ENCODE peak calls at places on chromosomes 13 and 19, in six cellular contexts. D is progenitor cell of endocrine pancreas, I is NB4, F is AG09319, U is nephron progenitor cell, A is AG09309. T is an unnamed sample.

GRCh38 chr19:52190679-52191293 is 934 bp downstream of the PPP2R1A start:
- DNase-seq in D (no peak), I (no peak), F (no peak), U (peak; percentile 25), A (no peak), T (no peak)

GRCh38 chr13:52161193-52161646 is 1.8 kb upstream of the NEK3 start:
- DNase-seq in D (no peak), I (no peak), F (no peak), U (no peak), A (no peak), T (no peak)

GRCh38 chr19:16791942-16792341 is 37.3 kb upstream of the SIN3B start:
- DNase-seq in D (no peak), I (peak; percentile 34), F (no peak), U (no peak), A (no peak), T (no peak)

GRCh38 chr19:5990289-5990797 is 12.4 kb upstream of the RANBP3 start:
- DNase-seq in D (no peak), I (no peak), F (no peak), U (no peak), A (no peak), T (no peak)

GRCh38 chr13:39888865-39889810 is 233.7 kb downstream of the COG6 start:
- DNase-seq in D (no peak), I (no peak), F (no peak), U (no peak), A (no peak), T (no peak)

GRCh38 chr19:47258895-47259555 is 2.7 kb downstream of the CCDC9 start:
- DNase-seq in D (no peak), I (no peak), F (no peak), U (no peak), A (no peak), T (no peak)

GRCh38 chr19:38721977-38722773 is 22.1 kb downstream of the CAPN12 start:
- DNase-seq in D (peak; percentile 55), I (no peak), F (no peak), U (no peak), A (no peak), T (no peak)

GRCh38 chr19:14480695-14481069 is 5.5 kb upstream of the PTGER1 start:
- DNase-seq in D (no peak), I (no peak), F (no peak), U (no peak), A (no peak), T (no peak)

GRCh38 chr13:98041081-98041820 is 87.8 kb downstream of the IPO5 start:
- DNase-seq in D (no peak), I (no peak), F (no peak), U (no peak), A (no peak), T (no peak)

GRCh38 chr19:35846038-35846668 is 6.2 kb downstream of the NPHS1 start:
- DNase-seq in D (no peak), I (no peak), F (no peak), U (no peak), A (no peak), T (no peak)

GRCh38 chr19:29806098-29806866 is 5.5 kb upstream of the CCNE1 start:
- DNase-seq in D (no peak), I (peak; percentile 26), F (peak; percentile 31), U (no peak), A (no peak), T (no peak)

GRCh38 chr13:27280841-27281240 is 10.2 kb downstream of the RASL11A start:
- DNase-seq in D (no peak), I (no peak), F (no peak), U (no peak), A (no peak), T (no peak)

GRCh38 chr13:27281420-27281819 is 10.8 kb downstream of the RASL11A start:
- DNase-seq in D (no peak), I (peak; percentile 39), F (no peak), U (no peak), A (no peak), T (no peak)

GRCh38 chr13:27288397-27288796 is 17.8 kb downstream of the RASL11A start:
- DNase-seq in D (no peak), I (no peak), F (no peak), U (no peak), A (no peak), T (no peak)

GRCh38 chr13:27280009-27280646 is 9.5 kb downstream of the RASL11A start:
- DNase-seq in D (no peak), I (peak; percentile 81), F (no peak), U (no peak), A (no peak), T (no peak)

DNA sequence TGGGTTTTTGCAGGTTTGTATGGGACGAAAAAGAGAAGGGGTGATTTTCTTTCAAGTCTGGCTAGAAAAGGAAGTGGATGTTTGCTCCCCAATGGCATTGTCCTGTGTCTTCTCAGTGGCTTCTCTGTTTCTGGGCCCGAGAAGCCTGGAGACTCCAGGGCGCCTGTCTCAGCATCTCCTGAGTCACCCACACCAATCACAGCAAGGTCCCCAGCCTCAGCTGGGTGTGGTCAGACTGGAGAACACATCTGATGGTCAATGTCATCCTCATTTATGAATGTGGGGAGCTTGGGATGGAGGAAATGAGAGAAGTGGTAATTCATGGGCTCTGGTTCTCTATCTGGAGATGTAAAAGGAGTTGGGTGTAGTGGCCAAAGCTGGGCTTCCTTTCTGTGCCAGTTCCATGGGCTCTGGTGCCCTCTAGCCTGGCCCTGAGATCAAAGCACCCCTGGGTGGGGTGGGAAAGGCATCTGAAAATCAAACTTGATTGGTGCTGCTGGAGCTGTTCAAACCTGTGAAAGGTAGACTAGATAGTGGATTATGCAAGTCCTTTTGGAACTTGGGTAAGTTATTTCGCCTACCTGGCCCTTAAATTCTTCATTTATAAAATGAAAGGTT is 13.4 kb downstream of the RASL11A start:
- DNase-seq in D (no peak), I (peak; percentile 61), F (no peak), U (no peak), A (no peak), T (no peak)
- TF ChIP-seq CTCF in D (no peak), I (peak; percentile 60), F (peak; percentile 68), U (no peak), A (peak; percentile 58), T (peak; percentile 49)

GRCh38 chr13:110320645-110321044 is 13.6 kb downstream of the COL4A2 start:
- DNase-seq in D (no peak), I (no peak), F (no peak), U (no peak), A (no peak), T (no peak)

GRCh38 chr13:110322126-110322827 is 15.2 kb downstream of the COL4A2 start:
- DNase-seq in D (no peak), I (no peak), F (no peak), U (no peak), A (no peak), T (no peak)

GRCh38 chr13:110323986-110324749 is 17.1 kb downstream of the COL4A2 start:
- DNase-seq in D (no peak), I (no peak), F (no peak), U (no peak), A (no peak), T (no peak)

GRCh38 chr13:110322828-110323171 is 15.7 kb downstream of the COL4A2 start:
- DNase-seq in D (no peak), I (no peak), F (no peak), U (no peak), A (no peak), T (no peak)

DNA sequence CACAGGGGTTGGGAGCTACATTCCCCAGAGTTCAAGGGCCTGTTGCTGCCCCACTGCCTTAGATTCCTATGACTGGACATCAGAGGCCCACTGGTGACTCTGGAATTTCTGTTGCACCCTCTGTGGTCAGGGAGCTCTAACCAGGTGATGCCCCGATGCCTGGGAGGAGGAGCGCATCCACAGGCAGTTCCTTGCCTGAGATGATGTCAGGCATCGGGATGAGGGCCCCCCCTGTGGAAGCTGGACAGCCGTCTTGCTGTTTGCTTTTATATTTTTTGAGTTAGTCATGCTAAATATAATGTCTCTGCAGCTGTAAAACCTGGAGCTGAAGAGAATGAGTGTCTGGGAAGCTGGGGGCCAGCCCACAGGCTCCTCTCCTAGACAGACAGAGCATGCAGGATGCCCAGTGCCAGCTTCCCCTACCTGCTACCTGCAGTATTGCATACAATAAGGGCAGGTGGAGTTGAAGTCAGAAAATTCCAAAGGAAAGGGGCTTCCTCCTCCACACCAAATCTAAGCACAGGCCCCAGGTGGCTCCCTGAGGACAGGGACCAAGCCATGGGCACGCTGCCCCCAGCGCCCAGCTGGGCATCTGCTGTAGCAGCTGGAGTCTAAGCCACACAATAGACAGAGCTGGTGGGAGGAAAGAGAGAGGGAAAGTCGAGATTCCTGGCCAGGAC is 16.2 kb downstream of the COL4A2 start:
- DNase-seq in D (no peak), I (no peak), F (no peak), U (no peak), A (no peak), T (no peak)
- TF ChIP-seq CTCF in D (peak; percentile 26), I (no peak), F (no peak), U (no peak), A (no peak), T (peak; percentile 30)

DNA sequence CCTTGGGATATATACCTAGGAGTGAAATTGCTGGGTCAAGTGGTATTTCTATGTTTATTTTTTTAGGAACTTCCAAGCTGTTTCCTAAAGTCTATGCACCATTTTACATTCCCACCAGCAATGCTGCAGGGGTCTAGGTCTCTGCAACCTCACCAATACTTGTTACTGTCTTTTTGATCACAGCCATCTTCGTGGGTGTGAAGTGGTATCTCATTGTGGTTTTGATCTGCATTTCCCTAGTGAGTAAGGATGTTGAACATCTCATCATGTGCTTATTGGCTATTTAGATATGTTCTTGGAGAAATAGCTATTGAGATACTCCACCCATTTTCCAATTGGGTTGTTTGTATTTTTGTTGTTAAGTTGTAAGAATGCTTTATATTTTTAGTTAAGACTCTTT is 2.7 kb downstream of the OR10H2 start:
- DNase-seq in D (no peak), I (no peak), F (no peak), U (no peak), A (no peak), T (no peak)
- TF ChIP-seq CTCF in D (no peak), I (no peak), F (no peak), U (no peak), A (no peak), T (no peak)

GRCh38 chr13:47962237-47962636 is 38.8 kb downstream of the SUCLA2 start:
- DNase-seq in D (no peak), I (no peak), F (no peak), U (no peak), A (no peak), T (no peak)

GRCh38 chr13:47964863-47965262 is 36.2 kb downstream of the SUCLA2 start:
- DNase-seq in D (no peak), I (no peak), F (no peak), U (no peak), A (no peak), T (no peak)

GRCh38 chr13:47955836-47956235 is 45.2 kb downstream of the SUCLA2 start:
- DNase-seq in D (no peak), I (no peak), F (no peak), U (no peak), A (no peak), T (no peak)

GRCh38 chr13:47957073-47957472 is 44.0 kb downstream of the SUCLA2 start:
- DNase-seq in D (no peak), I (no peak), F (no peak), U (no peak), A (no peak), T (no peak)

DNA sequence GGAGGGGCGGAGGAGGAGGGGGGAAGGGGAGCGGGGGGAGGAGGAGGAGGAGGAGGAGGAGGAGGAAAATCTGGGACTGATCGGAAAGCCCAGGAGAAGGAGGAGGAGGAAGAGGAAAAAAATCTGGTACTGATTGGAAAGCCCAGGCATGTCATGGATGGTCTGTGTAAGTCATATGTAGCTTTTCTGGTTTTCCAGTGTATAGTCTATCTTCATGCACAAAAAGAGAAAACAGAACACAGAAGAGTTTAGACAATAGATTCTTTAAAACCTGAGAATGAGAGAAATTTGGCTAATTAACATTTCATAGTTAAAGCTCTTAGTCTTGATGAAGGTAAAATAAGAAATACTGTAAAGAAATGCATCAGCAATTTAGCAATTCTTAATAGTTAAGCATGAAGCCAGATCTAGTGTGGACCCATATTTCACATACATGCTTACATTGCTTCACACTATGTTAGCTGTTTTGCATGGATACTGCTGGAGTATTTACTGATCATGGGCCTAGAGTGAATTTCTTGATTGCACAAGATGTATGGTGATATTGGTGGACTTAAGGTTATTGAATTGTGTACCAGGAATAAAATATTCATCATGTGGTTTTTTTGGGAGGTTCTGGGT is 41.5 kb downstream of the SUCLA2 start:
- DNase-seq in D (no peak), I (no peak), F (no peak), U (no peak), A (no peak), T (no peak)
- TF ChIP-seq CTCF in D (no peak), I (no peak), F (no peak), U (no peak), A (no peak), T (no peak)

T was measured in osteocyte.